ENCODE peak calls at places on chromosomes 12 and 14, in five cellular contexts. B is NCI-H1105, K is HTR-8/SVneo, P is activated B cell treated with CpG ODN at 0.5 μM for 24 hours, G is fibroblast of pulmonary artery. W is an unnamed sample.

GRCh38 chr12:78916845-78917480 is 52.4 kb downstream of the SYT1 start:
- DNase-seq in B (no peak), K (peak; percentile 4), P (no peak), G (peak; percentile 42), W (no peak)

GRCh38 chr12:56188116-56188785 is 1.0 kb downstream of the SMARCC2 start:
- DNase-seq in B (no peak), K (no peak), P (no peak), G (no peak), W (no peak)

GRCh38 chr12:95953000-95953399 is 9.9 kb downstream of the AMDHD1 start:
- DNase-seq in B (no peak), K (no peak), P (no peak), G (no peak), W (no peak)

GRCh38 chr14:61671086-61671485 is 24.2 kb upstream of the HIF1A start:
- DNase-seq in B (no peak), K (no peak), P (no peak), G (no peak), W (no peak)

GRCh38 chr12:49870501-49871262 is 27.8 kb upstream of the BCDIN3D start:
- DNase-seq in B (no peak), K (no peak), P (no peak), G (no peak), W (no peak)

GRCh38 chr12:55624056-55624455 is 12.6 kb upstream of the OR10P1 start:
- DNase-seq in B (no peak), K (no peak), P (no peak), G (no peak), W (no peak)

GRCh38 chr12:93970892-93971688 is 177.3 kb upstream of the PLXNC1 start:
- DNase-seq in B (no peak), K (no peak), P (no peak), G (no peak), W (no peak)

GRCh38 chr12:61676520-61676919 is 583.7 kb upstream of the USP15 start:
- DNase-seq in B (no peak), K (no peak), P (no peak), G (no peak), W (no peak)

GRCh38 chr12:24404086-24404815 is 454.8 kb upstream of the SOX5 start:
- DNase-seq in B (no peak), K (no peak), P (no peak), G (peak; percentile 11), W (no peak)

GRCh38 chr12:117857632-117858274 is 111.0 kb downstream of the KSR2 start:
- DNase-seq in B (no peak), K (no peak), P (no peak), G (peak; percentile 48), W (peak; percentile 16)

GRCh38 chr12:131536337-131536736 is 174.6 kb upstream of the SFSWAP start:
- DNase-seq in B (no peak), K (no peak), P (no peak), G (no peak), W (no peak)

W was measured in NCI-H2029.